ENCODE peak calls at places on chromosomes 2 and 18, in four cellular contexts. One of them, this sample, is unnamed.
A peak's percentile ranks its signal among the peaks of the same experiment; 100 is the strongest.

GRCh38 chr2:105518897-105519296 is 120.0 kb upstream of the FHL2 start:
- DNase-seq in sigmoid colon: no peak
- DNase-seq in body of pancreas: no peak
- DNase-seq in heart left ventricle: no peak
- DNase-seq in this sample: no peak

GRCh38 chr18:67347499-67347898 is 169.0 kb downstream of the DSEL start:
- DNase-seq in sigmoid colon: no peak
- DNase-seq in body of pancreas: no peak
- DNase-seq in heart left ventricle: no peak
- DNase-seq in this sample: no peak

GRCh38 chr18:28789460-28789859 is 612.5 kb upstream of the CDH2 start:
- DNase-seq in sigmoid colon: no peak
- DNase-seq in heart left ventricle: no peak
- DNase-seq in body of pancreas: no peak
- DNase-seq in this sample: no peak

GRCh38 chr2:70069049-70069448 is 18.2 kb upstream of the PCBP1 start:
- DNase-seq in sigmoid colon: peak; percentile 29
- DNase-seq in body of pancreas: peak; percentile 16
- DNase-seq in heart left ventricle: no peak
- DNase-seq in this sample: no peak

GRCh38 chr2:118854507-118855300 is 7.3 kb upstream of the EN1 start:
- DNase-seq in sigmoid colon: no peak
- DNase-seq in heart left ventricle: no peak
- DNase-seq in body of pancreas: no peak
- DNase-seq in this sample: peak; percentile 83

GRCh38 chr2:197294260-197294659 is 16.3 kb downstream of the ANKRD44 start:
- DNase-seq in heart left ventricle: no peak
- DNase-seq in body of pancreas: no peak
- DNase-seq in sigmoid colon: no peak
- DNase-seq in this sample: no peak

GRCh38 chr18:9708882-9709877 is 1.1 kb downstream of the RAB31 start:
- DNase-seq in sigmoid colon: peak; percentile 66
- DNase-seq in heart left ventricle: peak; percentile 20
- DNase-seq in body of pancreas: no peak
- DNase-seq in this sample: peak; percentile 86

GRCh38 chr2:176085861-176086771 is 2.4 kb upstream of the EVX2 start:
- DNase-seq in heart left ventricle: no peak
- DNase-seq in sigmoid colon: peak; percentile 82
- DNase-seq in body of pancreas: no peak
- DNase-seq in this sample: peak; percentile 84

GRCh38 chr2:205704101-205704741 is 21.9 kb downstream of the NRP2 start:
- DNase-seq in sigmoid colon: peak; percentile 78
- DNase-seq in body of pancreas: peak; percentile 43
- DNase-seq in heart left ventricle: peak; percentile 38
- DNase-seq in this sample: no peak

GRCh38 chr2:199344012-199344411 is 113.7 kb downstream of the SATB2 start:
- DNase-seq in sigmoid colon: no peak
- DNase-seq in heart left ventricle: no peak
- DNase-seq in body of pancreas: no peak
- DNase-seq in this sample: no peak

GRCh38 chr2:145484443-145485086 is 964.6 kb upstream of the ZEB2 start:
- DNase-seq in sigmoid colon: no peak
- DNase-seq in heart left ventricle: no peak
- DNase-seq in body of pancreas: no peak
- DNase-seq in this sample: no peak

GRCh38 chr2:135615404-135615803 is 84.1 kb downstream of the R3HDM1 start:
- DNase-seq in body of pancreas: no peak
- DNase-seq in sigmoid colon: no peak
- DNase-seq in heart left ventricle: no peak
- DNase-seq in this sample: no peak

GRCh38 chr2:240960963-240961876 is 37.2 kb upstream of the SNED1 start:
- DNase-seq in heart left ventricle: no peak
- DNase-seq in sigmoid colon: peak; percentile 42
- DNase-seq in body of pancreas: no peak
- DNase-seq in this sample: peak; percentile 5

GRCh38 chr2:223046470-223047053 is 5.4 kb upstream of the KCNE4 start:
- DNase-seq in sigmoid colon: no peak
- DNase-seq in heart left ventricle: no peak
- DNase-seq in body of pancreas: no peak
- DNase-seq in this sample: no peak

GRCh38 chr2:68434981-68435380 is 32.1 kb downstream of the FBXO48 start:
- DNase-seq in heart left ventricle: no peak
- DNase-seq in body of pancreas: no peak
- DNase-seq in sigmoid colon: no peak
- DNase-seq in this sample: no peak

GRCh38 chr2:19038096-19039015 is 320.1 kb downstream of the OSR1 start:
- DNase-seq in body of pancreas: no peak
- DNase-seq in sigmoid colon: no peak
- DNase-seq in heart left ventricle: no peak
- DNase-seq in this sample: no peak

GRCh38 chr2:143259368-143259958 is 130.2 kb downstream of the ARHGAP15 start:
- DNase-seq in body of pancreas: peak; percentile 52
- DNase-seq in heart left ventricle: peak; percentile 49
- DNase-seq in sigmoid colon: peak; percentile 61
- DNase-seq in this sample: peak; percentile 61

GRCh38 chr2:41869542-41870256 is 178.1 kb upstream of the PKDCC start:
- DNase-seq in sigmoid colon: peak; percentile 85
- DNase-seq in heart left ventricle: peak; percentile 68
- DNase-seq in body of pancreas: peak; percentile 72
- DNase-seq in this sample: peak; percentile 96

GRCh38 chr2:207603486-207603885 is 21.7 kb downstream of the METTL21A start:
- DNase-seq in sigmoid colon: no peak
- DNase-seq in heart left ventricle: no peak
- DNase-seq in body of pancreas: no peak
- DNase-seq in this sample: no peak

GRCh38 chr2:232030229-232030628 is 68.7 kb downstream of the DIS3L2 start:
- DNase-seq in heart left ventricle: no peak
- DNase-seq in body of pancreas: no peak
- DNase-seq in sigmoid colon: no peak
- DNase-seq in this sample: no peak

GRCh38 chr2:136019304-136019703 is 33.9 kb upstream of the DARS1 start:
- DNase-seq in heart left ventricle: no peak
- DNase-seq in body of pancreas: no peak
- DNase-seq in sigmoid colon: no peak
- DNase-seq in this sample: no peak

GRCh38 chr2:152223997-152224396 is 48.4 kb upstream of the STAM2 start:
- DNase-seq in body of pancreas: no peak
- DNase-seq in sigmoid colon: no peak
- DNase-seq in heart left ventricle: peak; percentile 12
- DNase-seq in this sample: no peak

GRCh38 chr18:48609820-48610815 is 71.3 kb downstream of the CTIF start:
- DNase-seq in sigmoid colon: no peak
- DNase-seq in heart left ventricle: no peak
- DNase-seq in body of pancreas: no peak
- DNase-seq in this sample: no peak

GRCh38 chr18:24201699-24202687 is 63.1 kb downstream of the CABYR start:
- DNase-seq in heart left ventricle: no peak
- DNase-seq in sigmoid colon: no peak
- DNase-seq in body of pancreas: no peak
- DNase-seq in this sample: no peak

GRCh38 chr2:140627136-140627535 is 1503.7 kb downstream of the LRP1B start:
- DNase-seq in sigmoid colon: no peak
- DNase-seq in body of pancreas: no peak
- DNase-seq in heart left ventricle: no peak
- DNase-seq in this sample: no peak

GRCh38 chr2:100259106-100259505 is 63.2 kb downstream of the LONRF2 start:
- DNase-seq in body of pancreas: no peak
- DNase-seq in heart left ventricle: no peak
- DNase-seq in sigmoid colon: peak; percentile 41
- DNase-seq in this sample: no peak

GRCh38 chr2:170525566-170525900 is 189.6 kb upstream of the SP5 start:
- DNase-seq in body of pancreas: peak; percentile 68
- DNase-seq in heart left ventricle: peak; percentile 38
- DNase-seq in sigmoid colon: peak; percentile 96
- DNase-seq in this sample: peak; percentile 96

GRCh38 chr18:49096021-49096420 is 145.3 kb upstream of the SMAD7 start:
- DNase-seq in sigmoid colon: no peak
- DNase-seq in body of pancreas: no peak
- DNase-seq in heart left ventricle: no peak
- DNase-seq in this sample: no peak

GRCh38 chr18:30465131-30465530 is 577.4 kb downstream of the DSC3 start:
- DNase-seq in heart left ventricle: no peak
- DNase-seq in sigmoid colon: no peak
- DNase-seq in body of pancreas: no peak
- DNase-seq in this sample: no peak

GRCh38 chr18:9951022-9951859 is 37.4 kb downstream of the VAPA start:
- DNase-seq in heart left ventricle: no peak
- DNase-seq in body of pancreas: no peak
- DNase-seq in sigmoid colon: no peak
- DNase-seq in this sample: no peak

GRCh38 chr2:167192833-167193232 is 304.6 kb downstream of the XIRP2 start:
- DNase-seq in body of pancreas: no peak
- DNase-seq in sigmoid colon: no peak
- DNase-seq in heart left ventricle: no peak
- DNase-seq in this sample: no peak

GRCh38 chr2:38107738-38108410 is 31.9 kb upstream of the CYP1B1 start:
- DNase-seq in sigmoid colon: no peak
- DNase-seq in body of pancreas: no peak
- DNase-seq in heart left ventricle: no peak
- DNase-seq in this sample: no peak
- TF ChIP-seq POLR2A in sigmoid colon: no peak
- TF ChIP-seq POLR2A in body of pancreas: no peak
- TF ChIP-seq POLR2A in heart left ventricle: no peak
- TF ChIP-seq POLR2A in this sample: no peak

GRCh38 chr18:36381075-36381474 is 83.6 kb downstream of the FHOD3 start:
- DNase-seq in heart left ventricle: no peak
- DNase-seq in sigmoid colon: no peak
- DNase-seq in body of pancreas: no peak
- DNase-seq in this sample: no peak
- TF ChIP-seq CTCF in heart left ventricle: no peak
- TF ChIP-seq CTCF in sigmoid colon: no peak
- TF ChIP-seq CTCF in body of pancreas: no peak
- TF ChIP-seq CTCF in this sample: no peak

GRCh38 chr2:156476516-156477206 is 40.5 kb downstream of the GPD2 start:
- DNase-seq in body of pancreas: no peak
- DNase-seq in sigmoid colon: no peak
- DNase-seq in heart left ventricle: no peak
- DNase-seq in this sample: no peak

GRCh38 chr2:156473445-156473844 is 37.3 kb downstream of the GPD2 start:
- DNase-seq in sigmoid colon: no peak
- DNase-seq in body of pancreas: no peak
- DNase-seq in heart left ventricle: no peak
- DNase-seq in this sample: no peak

GRCh38 chr2:156476021-156476420 is 39.8 kb downstream of the GPD2 start:
- DNase-seq in body of pancreas: no peak
- DNase-seq in heart left ventricle: no peak
- DNase-seq in sigmoid colon: no peak
- DNase-seq in this sample: no peak

GRCh38 chr2:156472686-156473085 is 36.5 kb downstream of the GPD2 start:
- DNase-seq in heart left ventricle: no peak
- DNase-seq in sigmoid colon: no peak
- DNase-seq in body of pancreas: no peak
- DNase-seq in this sample: no peak

DNA sequence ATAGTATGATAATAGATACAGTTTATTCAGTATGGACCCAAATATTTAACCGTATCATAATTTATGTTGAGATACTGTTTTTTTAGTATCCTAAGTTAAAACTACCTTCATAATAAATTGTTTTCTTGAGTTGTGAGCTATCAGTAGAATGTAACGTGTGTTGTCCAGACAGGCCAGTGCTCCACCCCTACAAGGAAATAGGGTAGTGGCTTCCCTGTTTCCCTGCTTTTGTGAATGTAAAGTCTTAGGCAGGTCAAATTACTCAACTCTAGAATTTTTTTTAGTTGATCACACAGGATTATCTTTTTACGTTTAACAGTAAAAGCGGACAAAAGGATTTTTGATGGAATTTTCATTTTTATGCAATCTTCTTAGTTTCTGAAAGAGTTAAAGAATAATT is 38.1 kb downstream of the GPD2 start:
- DNase-seq in sigmoid colon: no peak
- DNase-seq in body of pancreas: no peak
- DNase-seq in heart left ventricle: no peak
- DNase-seq in this sample: no peak
- H3K4me3 ChIP-seq in sigmoid colon: no peak overlapping the region
- H3K4me3 ChIP-seq in body of pancreas: no peak overlapping the region
- H3K4me3 ChIP-seq in heart left ventricle: no peak overlapping the region
- H3K4me3 ChIP-seq in this sample: no peak overlapping the region

GRCh38 chr2:72827999-72828646 is 2.3 kb upstream of the EXOC6B start:
- DNase-seq in sigmoid colon: no peak
- DNase-seq in body of pancreas: no peak
- DNase-seq in heart left ventricle: no peak
- DNase-seq in this sample: no peak

GRCh38 chr2:72824224-72824842 is 1.5 kb downstream of the EXOC6B start:
- DNase-seq in heart left ventricle: no peak
- DNase-seq in sigmoid colon: no peak
- DNase-seq in body of pancreas: no peak
- DNase-seq in this sample: peak; percentile 43

GRCh38 chr2:72827495-72827894 is 1.7 kb upstream of the EXOC6B start:
- DNase-seq in body of pancreas: no peak
- DNase-seq in heart left ventricle: no peak
- DNase-seq in sigmoid colon: no peak
- DNase-seq in this sample: no peak

GRCh38 chr2:72826156-72826477 is 284 bp upstream of the EXOC6B start:
- DNase-seq in sigmoid colon: no peak
- DNase-seq in heart left ventricle: no peak
- DNase-seq in body of pancreas: no peak
- DNase-seq in this sample: no peak

DNA sequence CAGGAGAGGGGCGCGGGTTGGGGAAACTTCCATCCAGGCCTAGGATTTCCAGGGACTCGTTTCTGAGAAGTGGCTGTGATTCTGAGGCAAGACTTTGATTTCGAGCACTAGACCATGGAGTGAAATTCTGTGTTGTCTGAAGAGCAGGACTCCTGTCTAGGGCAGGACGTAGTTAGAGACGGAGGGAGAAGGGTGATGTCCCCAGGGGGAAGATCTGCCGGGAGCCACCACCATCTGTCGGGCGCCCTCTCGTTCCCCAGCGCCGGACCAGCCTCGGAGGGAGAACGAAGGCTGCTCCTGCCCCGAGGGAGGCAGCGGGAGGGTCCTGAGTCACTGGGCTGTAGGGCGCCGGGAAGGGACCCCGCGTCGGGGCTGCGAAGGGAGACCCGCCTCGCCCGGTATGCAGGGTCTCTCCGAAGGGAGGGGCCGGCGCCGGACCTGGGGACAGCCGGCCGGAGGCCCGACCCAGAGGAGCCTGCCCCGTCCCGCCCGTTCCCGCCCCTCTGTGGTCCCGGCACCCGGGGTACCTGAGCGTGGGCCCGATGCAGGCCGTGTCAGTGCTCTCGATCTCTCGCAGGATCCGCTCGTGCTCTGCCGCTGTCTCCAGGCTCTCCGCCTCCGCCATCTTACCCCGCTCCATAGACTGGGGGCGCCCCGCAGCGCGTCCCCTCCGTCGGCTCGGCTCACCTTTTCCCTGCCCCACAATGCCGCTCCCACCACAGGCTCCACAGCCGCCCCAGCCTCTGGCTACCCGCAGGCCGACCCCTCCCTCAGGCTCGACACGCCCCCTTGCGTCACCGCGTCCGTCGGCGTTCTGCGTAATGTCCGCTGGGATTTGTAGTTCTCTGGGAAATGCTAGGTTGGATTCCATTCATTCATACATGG is at the start of gene EXOC6B:
- DNase-seq in sigmoid colon: peak; percentile 93
- DNase-seq in heart left ventricle: peak; percentile 95
- DNase-seq in body of pancreas: peak; percentile 90
- DNase-seq in this sample: peak; percentile 91
- TF ChIP-seq POLR2A in sigmoid colon: peak; percentile 24
- TF ChIP-seq POLR2A in heart left ventricle: peak; percentile 94
- TF ChIP-seq POLR2A in body of pancreas: peak; percentile 52
- TF ChIP-seq POLR2A in this sample: peak; percentile 24

This sample was measured in lower leg skin.